ENCODE peak calls at places on chromosomes 11 and 22, in eight cellular contexts. W, V, A, H, B, Z, K and S are unnamed samples.

GRCh38 chr11:115437902-115438575 is 66.2 kb downstream of the CADM1 start:
- DNase-seq in V (no peak), B (no peak), K (no peak), H (no peak), W (no peak), Z (no peak), A (no peak), S (no peak)

GRCh38 chr11:103872748-103873147 is 163.7 kb upstream of the DDI1 start:
- DNase-seq in A (no peak), Z (no peak), H (no peak), V (no peak), W (no peak), B (no peak), K (no peak), S (no peak)

GRCh38 chr22:27370281-27370680 is 431.3 kb downstream of the MN1 start:
- DNase-seq in B (no peak), K (no peak), V (no peak), A (no peak), W (no peak), Z (no peak), H (no peak), S (no peak)

GRCh38 chr11:75100314-75100713 is 3.6 kb upstream of the OR2AT4 start:
- DNase-seq in B (no peak), V (peak), A (no peak), H (no peak), K (no peak), Z (no peak), W (no peak), S (no peak)

GRCh38 chr22:50031189-50032091 is 18.9 kb upstream of the IL17REL start:
- DNase-seq in W (no peak), A (no peak), Z (no peak), H (no peak), V (no peak), K (no peak), B (no peak), S (peak)

GRCh38 chr11:32071811-32072210 is 19.1 kb upstream of the RCN1 start:
- DNase-seq in Z (no peak), B (no peak), K (no peak), A (no peak), V (no peak), W (peak), H (peak), S (peak)

GRCh38 chr11:34891611-34892010 is 24.6 kb downstream of the APIP start:
- DNase-seq in H (no peak), Z (no peak), A (no peak), W (no peak), B (no peak), V (no peak), K (no peak), S (no peak)

GRCh38 chr22:30434775-30435315 is 9.3 kb downstream of the MTFP1 start:
- DNase-seq in Z (no peak), H (no peak), V (no peak), K (no peak), B (no peak), W (no peak), A (no peak), S (no peak)

GRCh38 chr11:76824980-76825725 is 35.6 kb upstream of the ACER3 start:
- DNase-seq in W (no peak), V (no peak), K (no peak), A (no peak), Z (no peak), B (no peak), H (no peak), S (no peak)

GRCh38 chr11:5004429-5005274 is 10.0 kb downstream of the OR51L1 start:
- DNase-seq in H (peak), W (peak), V (no peak), A (peak), Z (no peak), K (no peak), B (peak), S (peak)

GRCh38 chr22:43378011-43378704 is 33.7 kb upstream of the MPPED1 start:
- DNase-seq in A (no peak), V (peak), W (no peak), H (no peak), Z (no peak), K (no peak), B (no peak), S (peak)

GRCh38 chr22:19821523-19822300 is 33.0 kb downstream of the GNB1L start:
- DNase-seq in A (no peak), W (no peak), V (no peak), H (no peak), Z (no peak), K (no peak), B (no peak), S (peak)

GRCh38 chr11:46333129-46333947 is 13.9 kb upstream of the DGKZ start:
- DNase-seq in A (peak), H (no peak), B (no peak), K (no peak), Z (no peak), V (no peak), W (no peak), S (no peak)